ENCODE peak calls at places on chromosomes 13 and 19, in eight cellular contexts. One of them, this sample, is unnamed.
A peak's percentile ranks its signal among the peaks of the same experiment; 100 is the strongest.

GRCh38 chr13:51614350-51614786 is 30.1 kb downstream of the WDFY2 start:
- DNase-seq in IMR-90: no peak
- DNase-seq in CD8-positive, alpha-beta memory T cell: peak; percentile 10
- DNase-seq in substantia nigra: peak; percentile 48
- DNase-seq in PC-3: no peak
- DNase-seq in dorsolateral prefrontal cortex: peak; percentile 50
- DNase-seq in thoracic aorta: no peak
- DNase-seq in A549: no peak
- DNase-seq in this sample: peak; percentile 39

GRCh38 chr13:26707122-26708006 is 53.2 kb downstream of the GPR12 start:
- DNase-seq in IMR-90: peak; percentile 58
- DNase-seq in CD8-positive, alpha-beta memory T cell: peak; percentile 26
- DNase-seq in substantia nigra: peak; percentile 50
- DNase-seq in PC-3: peak; percentile 63
- DNase-seq in dorsolateral prefrontal cortex: peak; percentile 51
- DNase-seq in thoracic aorta: no peak
- DNase-seq in A549: peak; percentile 14
- DNase-seq in this sample: no peak

GRCh38 chr19:31648347-31648746 is 299.1 kb upstream of the TSHZ3 start:
- DNase-seq in IMR-90: peak; percentile 6
- DNase-seq in CD8-positive, alpha-beta memory T cell: no peak
- DNase-seq in substantia nigra: no peak
- DNase-seq in PC-3: no peak
- DNase-seq in dorsolateral prefrontal cortex: no peak
- DNase-seq in thoracic aorta: no peak
- DNase-seq in A549: no peak
- DNase-seq in this sample: no peak

GRCh38 chr13:111937763-111938375 is 129.1 kb upstream of the SOX1 start:
- DNase-seq in IMR-90: no peak
- DNase-seq in CD8-positive, alpha-beta memory T cell: no peak
- DNase-seq in substantia nigra: no peak
- DNase-seq in PC-3: no peak
- DNase-seq in dorsolateral prefrontal cortex: peak; percentile 23
- DNase-seq in thoracic aorta: no peak
- DNase-seq in A549: no peak
- DNase-seq in this sample: no peak

GRCh38 chr19:46076951-46077814 is 36.4 kb upstream of the IGFL4 start:
- DNase-seq in IMR-90: peak; percentile 79
- DNase-seq in CD8-positive, alpha-beta memory T cell: no peak
- DNase-seq in substantia nigra: peak; percentile 82
- DNase-seq in PC-3: peak; percentile 81
- DNase-seq in dorsolateral prefrontal cortex: peak; percentile 85
- DNase-seq in thoracic aorta: no peak
- DNase-seq in A549: peak; percentile 95
- DNase-seq in this sample: no peak

GRCh38 chr13:77345150-77345780 is 18.4 kb upstream of the MYCBP2 start:
- DNase-seq in IMR-90: no peak
- DNase-seq in CD8-positive, alpha-beta memory T cell: no peak
- DNase-seq in substantia nigra: no peak
- DNase-seq in PC-3: no peak
- DNase-seq in dorsolateral prefrontal cortex: no peak
- DNase-seq in thoracic aorta: no peak
- DNase-seq in A549: no peak
- DNase-seq in this sample: no peak

GRCh38 chr13:107834717-107835116 is 380.6 kb downstream of the LIG4 start:
- DNase-seq in IMR-90: peak; percentile 31
- DNase-seq in CD8-positive, alpha-beta memory T cell: no peak
- DNase-seq in substantia nigra: no peak
- DNase-seq in PC-3: no peak
- DNase-seq in dorsolateral prefrontal cortex: no peak
- DNase-seq in thoracic aorta: no peak
- DNase-seq in A549: no peak
- DNase-seq in this sample: no peak

GRCh38 chr19:45478454-45479238 is 10.8 kb downstream of the FOSB start:
- DNase-seq in IMR-90: peak; percentile 96
- DNase-seq in CD8-positive, alpha-beta memory T cell: peak; percentile 82
- DNase-seq in substantia nigra: peak; percentile 81
- DNase-seq in PC-3: peak; percentile 90
- DNase-seq in dorsolateral prefrontal cortex: peak; percentile 85
- DNase-seq in thoracic aorta: peak; percentile 63
- DNase-seq in A549: peak; percentile 89
- DNase-seq in this sample: peak; percentile 86

GRCh38 chr13:94343243-94343585 is 136.3 kb downstream of the DCT start:
- DNase-seq in IMR-90: peak; percentile 52
- DNase-seq in CD8-positive, alpha-beta memory T cell: no peak
- DNase-seq in substantia nigra: no peak
- DNase-seq in PC-3: no peak
- DNase-seq in dorsolateral prefrontal cortex: no peak
- DNase-seq in thoracic aorta: peak; percentile 8
- DNase-seq in A549: no peak
- DNase-seq in this sample: no peak

GRCh38 chr13:51585234-51585672 is 991 bp downstream of the WDFY2 start:
- DNase-seq in IMR-90: peak; percentile 24
- DNase-seq in CD8-positive, alpha-beta memory T cell: no peak
- DNase-seq in substantia nigra: no peak
- DNase-seq in PC-3: no peak
- DNase-seq in dorsolateral prefrontal cortex: no peak
- DNase-seq in thoracic aorta: no peak
- DNase-seq in A549: no peak
- DNase-seq in this sample: no peak

GRCh38 chr19:44602071-44602470 is 11.3 kb upstream of the IGSF23 start:
- DNase-seq in IMR-90: no peak
- DNase-seq in CD8-positive, alpha-beta memory T cell: no peak
- DNase-seq in substantia nigra: no peak
- DNase-seq in PC-3: no peak
- DNase-seq in dorsolateral prefrontal cortex: no peak
- DNase-seq in thoracic aorta: no peak
- DNase-seq in A549: no peak
- DNase-seq in this sample: no peak

GRCh38 chr13:64314286-64314685 is 2898.6 kb upstream of the PCDH20 start:
- DNase-seq in IMR-90: peak; percentile 61
- DNase-seq in CD8-positive, alpha-beta memory T cell: no peak
- DNase-seq in substantia nigra: no peak
- DNase-seq in PC-3: peak; percentile 74
- DNase-seq in dorsolateral prefrontal cortex: no peak
- DNase-seq in thoracic aorta: no peak
- DNase-seq in A549: no peak
- DNase-seq in this sample: no peak

GRCh38 chr19:2270572-2271515 is 11.1 kb downstream of the PEAK3 start:
- DNase-seq in IMR-90: peak; percentile 84
- DNase-seq in CD8-positive, alpha-beta memory T cell: peak; percentile 71
- DNase-seq in substantia nigra: peak; percentile 83
- DNase-seq in PC-3: peak; percentile 59
- DNase-seq in dorsolateral prefrontal cortex: peak; percentile 78
- DNase-seq in thoracic aorta: peak; percentile 33
- DNase-seq in A549: peak; percentile 46
- DNase-seq in this sample: peak; percentile 59

GRCh38 chr19:38304352-38304865 is 358 bp downstream of the C19orf33 start:
- DNase-seq in IMR-90: no peak
- DNase-seq in CD8-positive, alpha-beta memory T cell: no peak
- DNase-seq in substantia nigra: no peak
- DNase-seq in PC-3: no peak
- DNase-seq in dorsolateral prefrontal cortex: no peak
- DNase-seq in thoracic aorta: no peak
- DNase-seq in A549: no peak
- DNase-seq in this sample: no peak

GRCh38 chr13:39373108-39373507 is 229.9 kb downstream of the LHFPL6 start:
- DNase-seq in IMR-90: no peak
- DNase-seq in CD8-positive, alpha-beta memory T cell: no peak
- DNase-seq in substantia nigra: no peak
- DNase-seq in PC-3: no peak
- DNase-seq in dorsolateral prefrontal cortex: no peak
- DNase-seq in thoracic aorta: no peak
- DNase-seq in A549: no peak
- DNase-seq in this sample: no peak

GRCh38 chr13:25210842-25211241 is 38.8 kb upstream of the AMER2 start:
- DNase-seq in IMR-90: no peak
- DNase-seq in CD8-positive, alpha-beta memory T cell: no peak
- DNase-seq in substantia nigra: no peak
- DNase-seq in PC-3: no peak
- DNase-seq in dorsolateral prefrontal cortex: no peak
- DNase-seq in thoracic aorta: no peak
- DNase-seq in A549: no peak
- DNase-seq in this sample: no peak

GRCh38 chr13:33446821-33447481 is 161.4 kb upstream of the STARD13 start:
- DNase-seq in IMR-90: no peak
- DNase-seq in CD8-positive, alpha-beta memory T cell: no peak
- DNase-seq in substantia nigra: no peak
- DNase-seq in PC-3: peak; percentile 75
- DNase-seq in dorsolateral prefrontal cortex: no peak
- DNase-seq in thoracic aorta: no peak
- DNase-seq in A549: no peak
- DNase-seq in this sample: no peak

GRCh38 chr13:29922281-29922821 is 71.9 kb upstream of the UBL3 start:
- DNase-seq in IMR-90: peak; percentile 54
- DNase-seq in CD8-positive, alpha-beta memory T cell: no peak
- DNase-seq in substantia nigra: no peak
- DNase-seq in PC-3: peak; percentile 66
- DNase-seq in dorsolateral prefrontal cortex: no peak
- DNase-seq in thoracic aorta: no peak
- DNase-seq in A549: no peak
- DNase-seq in this sample: no peak

GRCh38 chr13:29924482-29924884 is 74.1 kb upstream of the UBL3 start:
- DNase-seq in IMR-90: peak; percentile 86
- DNase-seq in CD8-positive, alpha-beta memory T cell: no peak
- DNase-seq in substantia nigra: no peak
- DNase-seq in PC-3: peak; percentile 76
- DNase-seq in dorsolateral prefrontal cortex: no peak
- DNase-seq in thoracic aorta: no peak
- DNase-seq in A549: peak; percentile 35
- DNase-seq in this sample: no peak

GRCh38 chr13:29923554-29924481 is 73.4 kb upstream of the UBL3 start:
- DNase-seq in IMR-90: peak; percentile 99
- DNase-seq in CD8-positive, alpha-beta memory T cell: peak; percentile 34
- DNase-seq in substantia nigra: peak; percentile 23
- DNase-seq in PC-3: peak; percentile 97
- DNase-seq in dorsolateral prefrontal cortex: no peak
- DNase-seq in thoracic aorta: peak; percentile 89
- DNase-seq in A549: peak; percentile 87
- DNase-seq in this sample: peak; percentile 37

GRCh38 chr13:29921542-29921941 is 71.1 kb upstream of the UBL3 start:
- DNase-seq in IMR-90: no peak
- DNase-seq in CD8-positive, alpha-beta memory T cell: no peak
- DNase-seq in substantia nigra: no peak
- DNase-seq in PC-3: no peak
- DNase-seq in dorsolateral prefrontal cortex: no peak
- DNase-seq in thoracic aorta: no peak
- DNase-seq in A549: no peak
- DNase-seq in this sample: no peak

GRCh38 chr13:29922896-29923295 is 72.5 kb upstream of the UBL3 start:
- DNase-seq in IMR-90: peak; percentile 71
- DNase-seq in CD8-positive, alpha-beta memory T cell: no peak
- DNase-seq in substantia nigra: no peak
- DNase-seq in PC-3: peak; percentile 72
- DNase-seq in dorsolateral prefrontal cortex: no peak
- DNase-seq in thoracic aorta: no peak
- DNase-seq in A549: no peak
- DNase-seq in this sample: no peak
- H3K27ac ChIP-seq in IMR-90: no peak overlapping the region
- H3K27ac ChIP-seq in CD8-positive, alpha-beta memory T cell: no peak overlapping the region
- H3K27ac ChIP-seq in substantia nigra: no peak overlapping the region
- H3K27ac ChIP-seq in PC-3: peak overlapping the region; percentile 92
- H3K27ac ChIP-seq in dorsolateral prefrontal cortex: no peak overlapping the region
- H3K27ac ChIP-seq in thoracic aorta: peak overlapping the region; percentile 94
- H3K27ac ChIP-seq in A549: peak overlapping the region; percentile 94
- H3K27ac ChIP-seq in this sample: no peak overlapping the region

GRCh38 chr19:39369200-39369599 is 21.7 kb downstream of the PAF1 start:
- DNase-seq in IMR-90: no peak
- DNase-seq in CD8-positive, alpha-beta memory T cell: no peak
- DNase-seq in substantia nigra: no peak
- DNase-seq in PC-3: no peak
- DNase-seq in dorsolateral prefrontal cortex: no peak
- DNase-seq in thoracic aorta: no peak
- DNase-seq in A549: no peak
- DNase-seq in this sample: no peak

GRCh38 chr19:39375929-39376328 is 15.0 kb downstream of the PAF1 start:
- DNase-seq in IMR-90: no peak
- DNase-seq in CD8-positive, alpha-beta memory T cell: no peak
- DNase-seq in substantia nigra: no peak
- DNase-seq in PC-3: no peak
- DNase-seq in dorsolateral prefrontal cortex: no peak
- DNase-seq in thoracic aorta: no peak
- DNase-seq in A549: no peak
- DNase-seq in this sample: no peak

GRCh38 chr19:39372941-39373340 is 18.0 kb downstream of the PAF1 start:
- DNase-seq in IMR-90: peak; percentile 28
- DNase-seq in CD8-positive, alpha-beta memory T cell: no peak
- DNase-seq in substantia nigra: no peak
- DNase-seq in PC-3: no peak
- DNase-seq in dorsolateral prefrontal cortex: no peak
- DNase-seq in thoracic aorta: no peak
- DNase-seq in A549: no peak
- DNase-seq in this sample: no peak

GRCh38 chr19:39370735-39371134 is 20.2 kb downstream of the PAF1 start:
- DNase-seq in IMR-90: no peak
- DNase-seq in CD8-positive, alpha-beta memory T cell: no peak
- DNase-seq in substantia nigra: no peak
- DNase-seq in PC-3: peak; percentile 8
- DNase-seq in dorsolateral prefrontal cortex: no peak
- DNase-seq in thoracic aorta: no peak
- DNase-seq in A549: no peak
- DNase-seq in this sample: no peak

GRCh38 chr19:39372047-39372802 is 18.7 kb downstream of the PAF1 start:
- DNase-seq in IMR-90: peak; percentile 93
- DNase-seq in CD8-positive, alpha-beta memory T cell: no peak
- DNase-seq in substantia nigra: peak; percentile 45
- DNase-seq in PC-3: no peak
- DNase-seq in dorsolateral prefrontal cortex: peak; percentile 59
- DNase-seq in thoracic aorta: peak; percentile 60
- DNase-seq in A549: no peak
- DNase-seq in this sample: no peak
- H3K27ac ChIP-seq in IMR-90: peak overlapping the region; percentile 90
- H3K27ac ChIP-seq in CD8-positive, alpha-beta memory T cell: no peak overlapping the region
- H3K27ac ChIP-seq in substantia nigra: peak overlapping the region; percentile 85
- H3K27ac ChIP-seq in PC-3: no peak overlapping the region
- H3K27ac ChIP-seq in dorsolateral prefrontal cortex: peak overlapping the region; percentile 58
- H3K27ac ChIP-seq in thoracic aorta: peak overlapping the region; percentile 98
- H3K27ac ChIP-seq in A549: no peak overlapping the region
- H3K27ac ChIP-seq in this sample: no peak overlapping the region

GRCh38 chr13:101875091-101875490 is 422.6 kb downstream of the ITGBL1 start:
- DNase-seq in IMR-90: no peak
- DNase-seq in CD8-positive, alpha-beta memory T cell: no peak
- DNase-seq in substantia nigra: no peak
- DNase-seq in PC-3: no peak
- DNase-seq in dorsolateral prefrontal cortex: no peak
- DNase-seq in thoracic aorta: no peak
- DNase-seq in A549: no peak
- DNase-seq in this sample: no peak
- H3K27ac ChIP-seq in IMR-90: no peak overlapping the region
- H3K27ac ChIP-seq in CD8-positive, alpha-beta memory T cell: no peak overlapping the region
- H3K27ac ChIP-seq in substantia nigra: no peak overlapping the region
- H3K27ac ChIP-seq in PC-3: no peak overlapping the region
- H3K27ac ChIP-seq in dorsolateral prefrontal cortex: no peak overlapping the region
- H3K27ac ChIP-seq in thoracic aorta: no peak overlapping the region
- H3K27ac ChIP-seq in A549: no peak overlapping the region
- H3K27ac ChIP-seq in this sample: no peak overlapping the region

DNA sequence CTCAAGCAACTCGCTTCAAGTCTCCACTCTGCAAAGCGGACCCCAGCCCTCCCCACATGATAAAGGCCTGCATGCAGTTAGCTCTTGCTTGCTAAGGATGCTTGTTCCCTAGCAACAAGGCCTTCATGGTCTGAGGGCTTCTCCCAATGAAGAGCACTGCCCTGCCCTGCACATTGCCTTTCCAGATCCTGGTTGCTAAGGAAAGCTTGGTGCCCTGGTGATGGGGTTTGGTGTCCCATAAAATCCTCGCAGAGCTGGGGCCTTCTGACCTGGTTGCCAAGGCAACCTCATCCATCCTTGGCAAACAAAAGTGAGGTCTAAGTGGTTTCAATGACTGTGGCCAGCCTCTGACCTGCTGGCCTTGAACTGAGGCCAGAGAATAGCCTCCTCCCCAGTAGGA is 5.9 kb downstream of the DBP start:
- DNase-seq in IMR-90: no peak
- DNase-seq in CD8-positive, alpha-beta memory T cell: no peak
- DNase-seq in substantia nigra: no peak
- DNase-seq in PC-3: no peak
- DNase-seq in dorsolateral prefrontal cortex: no peak
- DNase-seq in thoracic aorta: no peak
- DNase-seq in A549: no peak
- DNase-seq in this sample: no peak
- H3K27ac ChIP-seq in IMR-90: no peak overlapping the region
- H3K27ac ChIP-seq in CD8-positive, alpha-beta memory T cell: no peak overlapping the region
- H3K27ac ChIP-seq in substantia nigra: peak overlapping the region; percentile 45
- H3K27ac ChIP-seq in PC-3: no peak overlapping the region
- H3K27ac ChIP-seq in dorsolateral prefrontal cortex: no peak overlapping the region
- H3K27ac ChIP-seq in thoracic aorta: peak overlapping the region; percentile 86
- H3K27ac ChIP-seq in A549: no peak overlapping the region
- H3K27ac ChIP-seq in this sample: peak overlapping the region; percentile 35

This sample was measured in CD4-positive, alpha-beta T cell.